ENCODE peak calls at places on chromosome 16, in four cellular contexts. One of them, this sample, is unnamed. For H3K27me3, the result is how much of the 10 kb centered on the place peaks cover.

GRCh38 chr16:75053791-75054555 is 55.1 kb downstream of the ZNRF1 start:
- DNase-seq in CD8-positive, alpha-beta T cell: no peak
- DNase-seq in prostate gland: peak
- DNase-seq in transverse colon: peak
- DNase-seq in this sample: no peak

GRCh38 chr16:22116095-22116700 is 23.9 kb downstream of the VWA3A start:
- DNase-seq in CD8-positive, alpha-beta T cell: no peak
- DNase-seq in prostate gland: no peak
- DNase-seq in transverse colon: no peak
- DNase-seq in this sample: no peak

GRCh38 chr16:67329901-67330300 is 3.3 kb downstream of the LRRC36 start:
- DNase-seq in CD8-positive, alpha-beta T cell: no peak
- DNase-seq in prostate gland: no peak
- DNase-seq in transverse colon: no peak
- DNase-seq in this sample: peak

GRCh38 chr16:81405702-81406113 is 38.9 kb upstream of the CMIP start:
- DNase-seq in CD8-positive, alpha-beta T cell: no peak
- DNase-seq in prostate gland: no peak
- DNase-seq in transverse colon: no peak
- DNase-seq in this sample: peak

GRCh38 chr16:85614338-85615013 is 1.4 kb downstream of the GSE1 start:
- DNase-seq in CD8-positive, alpha-beta T cell: no peak
- DNase-seq in prostate gland: no peak
- DNase-seq in transverse colon: peak
- DNase-seq in this sample: no peak

GRCh38 chr16:83675136-83675535 is 132.6 kb upstream of the HSBP1 start:
- DNase-seq in CD8-positive, alpha-beta T cell: no peak
- DNase-seq in prostate gland: no peak
- DNase-seq in transverse colon: no peak
- DNase-seq in this sample: no peak

GRCh38 chr16:50884066-50884860 is 142.4 kb downstream of the CYLD start:
- DNase-seq in CD8-positive, alpha-beta T cell: no peak
- DNase-seq in prostate gland: no peak
- DNase-seq in transverse colon: no peak
- DNase-seq in this sample: no peak

GRCh38 chr16:30697264-30698138 is 1.5 kb upstream of the SRCAP start:
- DNase-seq in CD8-positive, alpha-beta T cell: no peak
- DNase-seq in prostate gland: peak
- DNase-seq in transverse colon: no peak
- DNase-seq in this sample: no peak

GRCh38 chr16:85551319-85551978 is 61.7 kb upstream of the GSE1 start:
- DNase-seq in CD8-positive, alpha-beta T cell: no peak
- DNase-seq in prostate gland: no peak
- DNase-seq in transverse colon: no peak
- DNase-seq in this sample: no peak

GRCh38 chr16:8955828-8956227 is 7.9 kb downstream of the USP7 start:
- DNase-seq in CD8-positive, alpha-beta T cell: no peak
- DNase-seq in prostate gland: no peak
- DNase-seq in transverse colon: no peak
- DNase-seq in this sample: no peak

GRCh38 chr16:27066655-27067054 is at the start of gene C16orf82:
- DNase-seq in CD8-positive, alpha-beta T cell: no peak
- DNase-seq in prostate gland: no peak
- DNase-seq in transverse colon: no peak
- DNase-seq in this sample: no peak

GRCh38 chr16:10577305-10578202 is 2.8 kb downstream of the EMP2 start:
- DNase-seq in CD8-positive, alpha-beta T cell: no peak
- DNase-seq in prostate gland: no peak
- DNase-seq in transverse colon: peak
- DNase-seq in this sample: no peak

GRCh38 chr16:78455861-78456260 is 356.4 kb downstream of the WWOX start:
- DNase-seq in CD8-positive, alpha-beta T cell: no peak
- DNase-seq in prostate gland: no peak
- DNase-seq in transverse colon: no peak
- DNase-seq in this sample: no peak

GRCh38 chr16:17238285-17239028 is 232.3 kb downstream of the XYLT1 start:
- DNase-seq in CD8-positive, alpha-beta T cell: no peak
- DNase-seq in prostate gland: no peak
- DNase-seq in transverse colon: no peak
- DNase-seq in this sample: no peak

GRCh38 chr16:87129771-87130170 is 187.4 kb downstream of the C16orf95 start:
- DNase-seq in CD8-positive, alpha-beta T cell: no peak
- DNase-seq in prostate gland: no peak
- DNase-seq in transverse colon: no peak
- DNase-seq in this sample: peak

GRCh38 chr16:50835358-50836060 is 93.6 kb downstream of the CYLD start:
- DNase-seq in CD8-positive, alpha-beta T cell: no peak
- DNase-seq in prostate gland: no peak
- DNase-seq in transverse colon: no peak
- DNase-seq in this sample: no peak

GRCh38 chr16:31701734-31702133 is 171.9 kb upstream of the ZNF267 start:
- DNase-seq in CD8-positive, alpha-beta T cell: no peak
- DNase-seq in prostate gland: no peak
- DNase-seq in transverse colon: no peak
- DNase-seq in this sample: no peak
- H3K4me3 ChIP-seq in CD8-positive, alpha-beta T cell: peak
- H3K4me3 ChIP-seq in prostate gland: no peak
- H3K4me3 ChIP-seq in transverse colon: no peak
- H3K4me3 ChIP-seq in this sample: no peak

DNA sequence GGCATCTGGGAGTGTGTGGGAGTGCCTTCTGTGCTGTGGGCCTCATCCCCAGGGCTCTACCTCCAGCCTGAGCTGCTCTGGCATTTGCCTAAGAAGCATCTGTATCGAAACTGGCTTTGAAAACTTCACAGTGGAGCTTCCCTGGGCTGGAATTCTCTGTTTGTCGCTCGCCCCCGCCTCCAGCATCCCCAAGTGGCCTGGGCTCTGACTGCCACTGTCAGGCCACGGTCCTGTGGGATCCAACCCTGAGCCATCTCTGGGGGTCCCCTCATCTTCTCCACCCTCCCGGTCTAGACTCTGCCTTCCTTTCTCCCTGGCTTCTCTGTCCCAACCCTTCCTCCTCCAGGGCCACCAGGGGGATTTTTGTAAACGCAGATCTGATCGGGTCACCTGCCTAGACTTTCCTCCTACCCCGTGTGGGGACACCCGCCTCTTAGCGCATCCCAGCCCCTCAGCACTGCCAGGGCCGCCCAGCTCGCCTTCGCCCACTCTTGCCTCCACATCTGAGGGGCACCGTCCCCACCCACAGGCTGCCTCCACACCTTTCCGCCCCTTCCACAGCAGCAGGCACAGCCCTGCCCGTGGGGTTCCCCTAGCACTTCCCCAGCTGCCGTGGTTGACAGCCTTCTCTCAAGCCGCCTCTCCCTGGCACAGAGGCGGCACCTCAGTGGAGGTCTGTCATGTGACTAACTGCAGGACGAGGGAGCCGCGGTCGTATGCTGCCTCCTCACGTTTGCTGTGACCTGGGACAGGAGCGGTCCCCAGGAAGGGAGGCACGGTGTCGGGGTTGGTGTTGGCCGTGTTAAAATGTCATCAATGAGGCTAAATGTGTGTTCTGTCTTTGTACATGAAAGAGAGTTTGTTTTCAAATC is 12.0 kb downstream of the TBC1D24 start:
- DNase-seq in CD8-positive, alpha-beta T cell: peak
- DNase-seq in prostate gland: peak
- DNase-seq in transverse colon: peak
- DNase-seq in this sample: peak
- TF ChIP-seq CTCF in CD8-positive, alpha-beta T cell: peak
- TF ChIP-seq CTCF in prostate gland: peak
- TF ChIP-seq CTCF in transverse colon: peak
- TF ChIP-seq CTCF in this sample: peak

DNA sequence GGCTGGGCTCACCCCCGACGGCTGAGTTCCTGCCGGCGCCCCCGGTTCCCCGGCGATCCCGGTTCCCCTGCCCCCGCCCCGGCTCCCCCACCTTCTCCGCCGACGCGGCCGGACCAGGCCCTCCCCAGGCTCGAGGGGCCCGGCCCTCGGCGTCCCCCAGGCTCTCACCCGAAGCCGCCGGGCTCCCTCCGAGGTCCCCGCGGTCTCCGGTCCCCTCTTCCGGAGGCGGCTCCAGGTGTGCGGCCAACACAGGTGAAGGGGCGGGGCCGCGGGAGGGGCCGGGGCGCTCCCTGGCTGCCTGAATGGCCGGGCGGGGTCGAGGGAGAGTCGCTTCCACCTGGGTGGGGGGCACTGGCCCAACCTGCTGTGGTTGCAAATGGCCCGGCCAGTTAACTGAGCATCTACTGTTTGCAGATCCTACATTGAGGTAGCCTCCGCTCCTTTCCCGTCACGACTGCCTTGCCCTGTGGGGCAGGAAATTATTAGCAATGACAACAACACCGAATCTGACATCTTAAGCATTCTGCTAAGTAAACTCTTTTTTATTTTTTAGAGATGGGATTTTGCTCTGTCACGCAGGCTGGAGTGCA is at the start of gene BICDL2:
- DNase-seq in CD8-positive, alpha-beta T cell: no peak
- DNase-seq in prostate gland: no peak
- DNase-seq in transverse colon: peak
- DNase-seq in this sample: no peak
- H3K27me3 ChIP-seq in CD8-positive, alpha-beta T cell: under half
- H3K27me3 ChIP-seq in prostate gland: under half
- H3K27me3 ChIP-seq in transverse colon: half or more
- H3K27me3 ChIP-seq in this sample: under half

DNA sequence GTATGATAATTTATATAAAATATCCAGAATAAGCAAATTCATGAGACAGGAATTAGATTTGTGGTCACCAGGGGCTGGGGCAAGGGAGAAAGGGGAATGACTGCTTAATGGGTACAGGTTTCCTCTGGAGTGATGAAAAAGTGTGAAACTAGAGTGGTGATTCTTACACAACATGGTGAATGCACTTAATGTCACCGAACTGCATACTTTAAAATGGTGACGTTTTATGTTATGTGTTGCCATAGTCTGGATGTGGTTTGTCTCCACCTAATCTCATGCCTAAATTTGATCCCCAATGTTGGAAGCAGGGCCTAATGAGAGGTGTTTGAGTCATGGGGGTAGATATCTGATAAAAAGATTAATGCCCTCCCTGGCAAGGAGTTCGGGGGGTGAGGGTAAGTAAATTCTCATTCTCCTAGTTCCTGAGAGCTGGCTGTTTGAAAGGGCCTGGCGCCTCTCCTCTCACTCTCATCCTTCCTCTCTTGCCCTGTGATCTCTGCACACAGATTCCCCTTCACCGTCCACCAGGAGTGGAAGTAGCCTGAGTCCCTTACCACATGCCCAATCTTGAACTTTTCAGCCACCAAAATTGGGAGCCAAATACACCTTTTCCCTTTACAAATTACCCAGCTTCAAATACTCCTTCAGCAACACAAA is 15.3 kb downstream of the XPO6 start:
- DNase-seq in CD8-positive, alpha-beta T cell: no peak
- DNase-seq in prostate gland: no peak
- DNase-seq in transverse colon: no peak
- DNase-seq in this sample: no peak
- H3K4me3 ChIP-seq in CD8-positive, alpha-beta T cell: no peak
- H3K4me3 ChIP-seq in prostate gland: no peak
- H3K4me3 ChIP-seq in transverse colon: no peak
- H3K4me3 ChIP-seq in this sample: no peak